ENCODE peak calls at places on chromosome X, in nine cellular contexts. V is astrocyte of the spinal cord, H is pulmonary artery endothelial cell, T is right cardiac atrium, K is glutamatergic neuron, Z is astrocyte of the hippocampus, A is cardiac fibroblast, R is HFFc6, E is T-helper 2 cell. G is an unnamed sample.

GRCh38 chrX:23435575-23435974 is 100.9 kb downstream of the PTCHD1 start:
- DNase-seq in A (no peak), K (no peak), V (no peak), H (no peak), R (no peak), Z (peak; percentile 4), E (no peak), T (no peak), G (no peak)

GRCh38 chrX:13698432-13698831 is 9.5 kb downstream of the RAB9A start:
- DNase-seq in T (no peak), A (no peak), K (no peak), H (no peak), V (no peak), R (no peak), E (no peak), Z (no peak), G (no peak)

GRCh38 chrX:139851730-139852129 is 81.1 kb downstream of the ATP11C start:
- DNase-seq in K (no peak), T (no peak), Z (no peak), E (no peak), H (no peak), V (peak; percentile 63), R (peak; percentile 50), A (no peak), G (no peak)

GRCh38 chrX:112846114-112846513 is 5.5 kb upstream of the AMOT start:
- DNase-seq in Z (no peak), K (no peak), E (no peak), T (no peak), V (no peak), A (peak; percentile 16), H (no peak), R (no peak), G (no peak)

GRCh38 chrX:81957900-81958545 is 756.1 kb downstream of the SH3BGRL start:
- DNase-seq in E (no peak), Z (peak; percentile 6), R (no peak), A (no peak), K (no peak), T (no peak), H (no peak), V (no peak), G (no peak)

GRCh38 chrX:54352677-54353076 is 5.2 kb downstream of the WNK3 start:
- DNase-seq in Z (no peak), A (no peak), V (no peak), T (no peak), R (no peak), K (no peak), E (no peak), H (no peak), G (no peak)

GRCh38 chrX:2875798-2876399 is 47.2 kb downstream of the GYG2 start:
- DNase-seq in V (peak; percentile 15), H (no peak), R (no peak), E (no peak), A (peak; percentile 28), Z (no peak), T (no peak), K (no peak), G (no peak)

GRCh38 chrX:40140706-40141499 is 43.1 kb upstream of the BCOR start:
- DNase-seq in E (no peak), R (no peak), A (peak; percentile 75), H (peak; percentile 10), Z (peak; percentile 76), K (no peak), V (peak; percentile 50), T (peak; percentile 75), G (peak; percentile 32)

GRCh38 chrX:133297284-133297683 is 79.1 kb upstream of the TFDP3 start:
- DNase-seq in Z (peak; percentile 84), K (no peak), R (no peak), A (peak; percentile 22), H (no peak), V (peak; percentile 85), E (no peak), T (no peak), G (peak; percentile 46)

GRCh38 chrX:145630806-145631435 is 186.7 kb upstream of the SLITRK2 start:
- DNase-seq in H (no peak), R (no peak), T (peak; percentile 20), A (no peak), V (no peak), E (no peak), Z (no peak), K (no peak), G (no peak)

GRCh38 chrX:23699636-23700194 is 32.4 kb downstream of the PRDX4 start:
- DNase-seq in A (peak; percentile 48), T (peak; percentile 65), R (no peak), E (no peak), H (peak; percentile 11), K (no peak), V (peak; percentile 6), Z (peak; percentile 5), G (no peak)

GRCh38 chrX:53266175-53266574 is 15.2 kb downstream of the IQSEC2 start:
- DNase-seq in E (no peak), A (peak; percentile 8), V (no peak), R (no peak), K (no peak), H (no peak), T (no peak), Z (no peak), G (no peak)

GRCh38 chrX:154470914-154471568 is 8.0 kb downstream of the LAGE3 start:
- DNase-seq in T (no peak), R (no peak), V (no peak), Z (no peak), K (no peak), H (no peak), A (no peak), E (no peak), G (no peak)

GRCh38 chrX:103442536-103442901 is 66.2 kb downstream of the BEX3 start:
- DNase-seq in H (peak; percentile 32), E (no peak), V (peak; percentile 77), R (peak; percentile 15), T (no peak), K (no peak), Z (peak; percentile 30), A (peak; percentile 65), G (no peak)

GRCh38 chrX:110743679-110744340 is 51.8 kb downstream of the CHRDL1 start:
- DNase-seq in T (no peak), R (no peak), H (no peak), A (no peak), V (no peak), Z (no peak), K (no peak), E (no peak), G (no peak)

GRCh38 chrX:94524867-94525266 is 850.9 kb downstream of the FAM133A start:
- DNase-seq in K (no peak), T (no peak), E (no peak), A (no peak), R (no peak), H (no peak), V (no peak), Z (no peak), G (no peak)

GRCh38 chrX:131617182-131617581 is 73.3 kb downstream of the OR13H1 start:
- DNase-seq in V (peak; percentile 84), T (no peak), A (peak; percentile 11), E (no peak), H (no peak), Z (peak; percentile 41), K (no peak), R (peak; percentile 0), G (no peak)

GRCh38 chrX:119174900-119175299 is 47.3 kb upstream of the KIAA1210 start:
- DNase-seq in T (no peak), V (no peak), Z (peak; percentile 25), E (no peak), H (no peak), A (no peak), R (no peak), K (no peak), G (no peak)

GRCh38 chrX:153926863-153927685 is 1.0 kb upstream of the ARHGAP4 start:
- DNase-seq in H (no peak), T (peak; percentile 76), R (no peak), Z (peak; percentile 46), V (no peak), E (peak; percentile 48), A (peak; percentile 44), K (no peak), G (no peak)

GRCh38 chrX:124507276-124507675 is 160.9 kb downstream of the SH2D1A start:
- DNase-seq in R (peak; percentile 55), Z (peak; percentile 1), T (no peak), V (no peak), K (no peak), H (no peak), A (no peak), E (no peak), G (no peak)

GRCh38 chrX:48465336-48465933 is 4.6 kb downstream of the SLC38A5 start:
- DNase-seq in V (peak; percentile 83), Z (peak; percentile 82), E (no peak), R (peak; percentile 90), H (no peak), A (peak; percentile 73), T (no peak), K (no peak), G (peak; percentile 76)

GRCh38 chrX:72023071-72023470 is 108.6 kb downstream of the RTL5 start:
- DNase-seq in E (no peak), T (no peak), A (no peak), V (no peak), R (no peak), H (no peak), K (no peak), Z (no peak), G (no peak)

GRCh38 chrX:77814210-77814609 is 28.2 kb upstream of the ATRX start:
- DNase-seq in E (no peak), H (no peak), R (no peak), A (no peak), K (no peak), V (no peak), T (no peak), Z (no peak), G (no peak)

GRCh38 chrX:17470136-17470535 is 95.1 kb downstream of the NHS start:
- DNase-seq in R (no peak), Z (no peak), A (peak; percentile 15), K (no peak), T (no peak), H (no peak), E (no peak), V (no peak), G (no peak)

GRCh38 chrX:49838374-49838773 is 9.3 kb downstream of the PAGE4 start:
- DNase-seq in V (peak; percentile 16), T (no peak), K (peak; percentile 23), R (peak; percentile 0), A (peak; percentile 24), E (no peak), Z (peak; percentile 41), H (peak; percentile 7), G (peak; percentile 38)

GRCh38 chrX:104136241-104137019 is 20.4 kb downstream of the SLC25A53 start:
- DNase-seq in Z (peak; percentile 89), E (no peak), V (peak; percentile 89), K (peak; percentile 47), T (peak; percentile 67), A (peak; percentile 92), R (peak; percentile 78), H (peak; percentile 63), G (peak; percentile 81)

GRCh38 chrX:22323541-22323940 is 50.8 kb downstream of the CBLL2 start:
- DNase-seq in R (peak; percentile 52), T (no peak), H (no peak), V (peak; percentile 73), K (no peak), Z (peak; percentile 60), E (no peak), A (peak; percentile 44), G (peak; percentile 41)

GRCh38 chrX:42732506-42732905 is 45.5 kb downstream of the PPP1R2C start:
- DNase-seq in A (peak; percentile 75), V (no peak), K (no peak), R (no peak), Z (peak; percentile 53), T (peak; percentile 77), H (no peak), E (no peak), G (no peak)

GRCh38 chrX:53000447-53001208 is 42.3 kb upstream of the FAM156A start:
- DNase-seq in Z (no peak), K (no peak), A (peak; percentile 31), H (no peak), E (no peak), R (no peak), V (no peak), T (no peak), G (no peak)

GRCh38 chrX:55056820-55057690 is 17.8 kb upstream of the PAGE2B start:
- DNase-seq in E (no peak), Z (peak; percentile 13), A (peak; percentile 66), H (peak; percentile 52), K (no peak), R (peak; percentile 0), V (peak; percentile 33), T (no peak), G (no peak)

GRCh38 chrX:153981231-153981630 is 8.7 kb downstream of the TMEM187 start:
- DNase-seq in A (no peak), T (no peak), R (no peak), K (no peak), V (no peak), E (no peak), Z (no peak), H (no peak), G (no peak)